ENCODE peak calls at places on chromosomes 12 and 14, in six cellular contexts. H is bronchial epithelial cell, Z is upper lobe of right lung, R is A549, L is HCT116, C is AG04450. W is an unnamed sample.

GRCh38 chr12:55703976-55704761 is 3.5 kb downstream of the ITGA7 start:
- DNase-seq in H (no peak), Z (no peak), C (no peak), R (peak; percentile 43), L (no peak), W (peak; percentile 54)

GRCh38 chr14:89422181-89422951 is 5.3 kb upstream of the FOXN3 start:
- DNase-seq in H (peak; percentile 46), R (no peak), Z (no peak), C (no peak), L (no peak), W (no peak)

GRCh38 chr14:93099643-93100042 is 16.1 kb downstream of the ITPK1 start:
- DNase-seq in R (no peak), L (no peak), Z (no peak), H (no peak), C (no peak), W (no peak)

GRCh38 chr14:32087173-32087861 is 10.2 kb downstream of the ARHGAP5 start:
- DNase-seq in R (peak; percentile 78), H (peak; percentile 51), C (no peak), L (peak; percentile 83), Z (no peak), W (no peak)

GRCh38 chr12:42706331-42706730 is 116.8 kb upstream of the PRICKLE1 start:
- DNase-seq in C (no peak), R (no peak), H (no peak), Z (no peak), L (no peak), W (no peak)

GRCh38 chr12:4705824-4706223 is 14.4 kb upstream of the GALNT8 start:
- DNase-seq in H (no peak), Z (no peak), L (no peak), R (no peak), C (no peak), W (no peak)

GRCh38 chr12:122835693-122836026 is 403 bp downstream of the HIP1R start:
- DNase-seq in L (no peak), H (no peak), R (no peak), C (no peak), Z (no peak), W (no peak)

GRCh38 chr12:93784339-93785086 is 107.3 kb downstream of the CRADD start:
- DNase-seq in L (peak; percentile 41), R (peak; percentile 67), H (no peak), Z (no peak), C (no peak), W (no peak)

GRCh38 chr14:90381999-90382451 is 14.8 kb upstream of the CALM1 start:
- DNase-seq in H (peak; percentile 30), L (no peak), Z (peak; percentile 77), R (no peak), C (no peak), W (no peak)

GRCh38 chr12:4555804-4556203 is 6.2 kb upstream of the DYRK4 start:
- DNase-seq in Z (no peak), L (no peak), H (peak; percentile 31), C (no peak), R (no peak), W (no peak)

GRCh38 chr12:116177017-116177416 is 100.5 kb downstream of the MED13L start:
- DNase-seq in Z (no peak), C (no peak), H (no peak), R (no peak), L (no peak), W (no peak)

GRCh38 chr14:100825691-100826331 is at the start of gene MEG3:
- DNase-seq in C (peak; percentile 65), H (peak; percentile 37), L (no peak), Z (no peak), R (peak; percentile 51), W (no peak)

GRCh38 chr14:26522985-26523384 is 74.8 kb downstream of the NOVA1 start:
- DNase-seq in L (no peak), C (peak; percentile 58), R (no peak), Z (no peak), H (no peak), W (no peak)

GRCh38 chr12:50242751-50243191 is 40.5 kb downstream of the LIMA1 start:
- DNase-seq in H (peak; percentile 37), Z (no peak), R (no peak), C (no peak), L (no peak), W (no peak)

GRCh38 chr12:18158774-18159557 is 69.0 kb upstream of the RERGL start:
- DNase-seq in R (peak; percentile 50), L (no peak), H (peak; percentile 33), C (no peak), Z (no peak), W (no peak)

GRCh38 chr12:94956936-94957464 is 46.5 kb downstream of the NDUFA12 start:
- DNase-seq in Z (no peak), H (no peak), R (no peak), C (no peak), L (no peak), W (no peak)

GRCh38 chr12:45338272-45338671 is 122.4 kb downstream of the ANO6 start:
- DNase-seq in C (no peak), L (no peak), H (no peak), R (no peak), Z (no peak), W (no peak)

GRCh38 chr12:45337835-45338234 is 121.9 kb downstream of the ANO6 start:
- DNase-seq in C (no peak), H (no peak), Z (no peak), L (no peak), R (no peak), W (no peak)

GRCh38 chr12:45336331-45336730 is 120.4 kb downstream of the ANO6 start:
- DNase-seq in C (peak; percentile 93), H (peak; percentile 98), R (peak; percentile 48), L (no peak), Z (no peak), W (no peak)

GRCh38 chr12:45339035-45339434 is 123.1 kb downstream of the ANO6 start:
- DNase-seq in L (no peak), Z (no peak), C (no peak), R (no peak), H (peak; percentile 13), W (no peak)

DNA sequence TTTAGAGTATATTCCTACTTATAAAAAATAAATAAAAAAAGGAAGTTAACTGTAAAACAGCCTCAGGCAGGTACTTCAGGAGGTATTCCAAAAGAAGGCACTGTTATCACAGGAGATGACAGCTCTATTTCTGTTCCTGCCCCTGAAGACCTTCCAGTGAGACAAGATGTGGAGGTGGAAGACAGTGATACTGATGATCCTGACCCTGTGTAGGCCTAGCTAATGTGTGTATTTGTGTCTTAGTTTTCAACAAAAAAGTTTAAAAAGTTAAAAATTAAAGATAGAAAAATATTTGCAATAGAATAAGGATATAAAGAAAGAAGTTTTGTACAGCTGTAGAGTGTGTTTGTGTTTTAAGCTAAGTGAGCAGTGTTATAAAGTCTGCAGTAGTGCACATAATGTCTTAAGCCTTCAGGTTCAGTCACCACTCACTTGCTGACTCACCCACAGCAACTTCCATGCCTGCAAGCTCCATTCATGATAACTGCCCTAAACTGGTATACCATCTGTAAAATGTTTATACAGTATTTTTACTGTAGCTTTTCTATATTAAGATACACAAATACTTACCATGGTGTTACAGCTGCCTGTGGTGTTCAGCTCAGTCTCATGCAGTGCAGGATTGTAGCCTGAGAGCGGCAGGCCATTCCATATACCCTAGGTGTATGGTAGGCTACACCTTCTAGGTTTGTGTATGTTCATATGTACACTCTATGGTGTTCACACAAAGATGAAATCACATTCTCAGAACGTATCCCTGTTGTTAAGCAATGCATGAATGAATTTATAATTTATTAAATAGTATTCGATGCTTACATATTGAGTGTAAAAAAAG is 121.1 kb downstream of the ANO6 start:
- DNase-seq in L (no peak), H (peak; percentile 82), R (peak; percentile 24), C (peak; percentile 89), Z (no peak), W (no peak)
- TF ChIP-seq CTCF in L (no peak), H (no peak), R (no peak), C (peak; percentile 35), Z (no peak), W (peak; percentile 51)

DNA sequence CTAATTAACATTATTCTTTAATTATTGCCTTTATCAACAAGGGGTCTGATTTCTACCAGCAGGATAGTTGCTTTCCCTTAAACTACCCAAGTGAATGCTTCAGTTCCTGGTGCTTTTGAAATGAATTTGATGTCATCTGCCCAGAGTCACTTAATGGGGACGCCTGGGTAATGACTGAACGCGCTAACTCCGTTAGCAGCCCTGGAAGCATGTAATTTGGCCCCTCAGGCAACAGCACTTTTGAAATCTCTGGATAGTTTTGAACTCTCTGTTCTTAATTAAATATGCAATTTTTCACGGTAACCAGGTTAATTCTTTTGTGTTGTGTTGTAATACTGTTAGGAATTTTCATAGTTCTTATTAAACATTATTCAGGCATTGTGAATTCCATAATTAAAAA is 137.3 kb upstream of the MYL2 start:
- DNase-seq in R (no peak), H (no peak), Z (no peak), C (no peak), L (no peak), W (no peak)
- TF ChIP-seq CTCF in R (no peak), H (no peak), Z (no peak), C (no peak), L (no peak), W (no peak)

GRCh38 chr12:31246470-31246850 is 79.5 kb downstream of the SINHCAF start:
- DNase-seq in H (peak; percentile 92), Z (no peak), C (no peak), L (no peak), R (no peak), W (no peak)

GRCh38 chr12:31250179-31250578 is 75.8 kb downstream of the SINHCAF start:
- DNase-seq in L (no peak), R (no peak), C (no peak), H (no peak), Z (no peak), W (no peak)

GRCh38 chr12:31248815-31249214 is 77.1 kb downstream of the SINHCAF start:
- DNase-seq in C (no peak), L (no peak), H (no peak), R (no peak), Z (no peak), W (no peak)

DNA sequence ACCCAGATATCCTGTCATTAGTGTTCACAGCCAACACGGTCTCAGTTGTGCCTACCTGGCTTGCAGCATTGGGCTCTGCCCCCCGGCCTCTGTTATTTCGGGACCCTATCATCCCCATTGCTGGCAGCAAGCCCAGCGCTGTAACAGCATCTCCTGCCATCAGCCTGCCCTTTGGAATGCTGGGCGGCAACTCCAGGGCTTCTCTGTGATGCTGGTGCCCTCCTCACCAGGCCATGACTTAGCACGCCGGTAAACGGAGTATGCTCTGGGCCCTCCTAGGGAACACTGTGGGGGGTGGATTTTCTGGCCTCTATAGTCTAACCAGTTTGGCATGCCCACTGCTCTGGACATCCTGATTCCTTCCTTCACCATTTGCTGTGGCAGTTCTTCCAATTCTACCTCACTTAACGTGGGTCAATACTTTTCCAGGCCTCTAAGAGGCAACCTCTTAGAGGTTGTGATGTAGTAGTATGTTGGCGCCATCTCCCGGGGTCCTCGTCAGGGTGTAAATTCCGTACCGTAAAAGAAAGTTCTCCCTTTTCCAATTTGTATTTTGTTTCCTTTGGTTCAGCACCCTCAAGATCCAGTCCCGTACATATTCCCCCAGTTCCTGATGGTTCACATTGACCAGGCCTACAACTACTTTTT is 80.0 kb downstream of the SINHCAF start:
- DNase-seq in H (no peak), Z (no peak), C (no peak), R (peak; percentile 42), L (no peak), W (no peak)
- TF ChIP-seq CTCF in H (peak; percentile 28), Z (no peak), C (peak; percentile 11), R (no peak), L (no peak), W (peak; percentile 31)

DNA sequence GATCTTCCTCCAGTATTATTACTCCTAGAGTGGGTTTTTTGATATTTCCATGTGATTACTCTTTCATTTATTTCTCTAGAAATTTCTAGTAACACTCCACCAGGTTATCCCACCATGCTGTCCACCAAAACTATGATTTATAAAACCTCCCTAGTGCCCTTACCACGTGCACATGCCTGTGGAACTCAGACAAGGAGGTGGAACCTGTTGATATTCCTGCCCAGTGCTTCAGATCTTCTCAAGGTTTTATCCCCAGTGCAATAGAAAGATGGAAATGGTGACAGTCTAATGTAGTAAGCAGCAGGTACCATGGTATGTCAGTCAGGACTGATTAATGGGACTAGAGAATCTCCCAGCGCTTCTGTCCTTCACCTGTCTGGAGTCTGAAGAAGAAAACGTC is 3.5 kb upstream of the ARF3 start:
- DNase-seq in H (no peak), L (no peak), C (no peak), R (no peak), Z (no peak), W (no peak)
- TF ChIP-seq CTCF in H (no peak), L (no peak), C (no peak), R (no peak), Z (no peak), W (no peak)

W was measured in chondrocyte.